ENCODE peak calls at places on chromosomes 1 and 21, in four cellular contexts. I, G, F and X are unnamed samples.

GRCh38 chr1:186304982-186305949 is 69.8 kb downstream of the TPR start:
- DNase-seq in I (no peak), G (no peak), F (peak), X (no peak)

GRCh38 chr1:203995228-203995627 is 77.7 kb upstream of the SOX13 start:
- DNase-seq in I (no peak), G (no peak), F (no peak), X (no peak)

GRCh38 chr21:34199121-34199910 is 125.9 kb downstream of the MRPS6 start:
- DNase-seq in I (no peak), G (no peak), F (no peak), X (no peak)

GRCh38 chr1:77926561-77927357 is 38.3 kb downstream of the NEXN start:
- DNase-seq in I (no peak), G (no peak), F (no peak), X (no peak)

GRCh38 chr1:86687595-86687994 is 16.8 kb upstream of the SH3GLB1 start:
- DNase-seq in I (no peak), G (no peak), F (peak), X (no peak)

GRCh38 chr1:218164930-218165686 is 120.0 kb upstream of the RRP15 start:
- DNase-seq in I (no peak), G (no peak), F (peak), X (peak)

GRCh38 chr1:1085171-1085841 is 11.2 kb upstream of the RNF223 start:
- DNase-seq in I (no peak), G (peak), F (no peak), X (no peak)

GRCh38 chr1:91948501-91949355 is 473 bp upstream of the BRDT start:
- DNase-seq in I (no peak), G (no peak), F (no peak), X (no peak)

GRCh38 chr1:155978325-155978972 is at the start of gene ARHGEF2:
- DNase-seq in I (peak), G (peak), F (peak), X (peak)
- TF ChIP-seq CTCF in I (peak), G (peak), F (peak), X (peak)

DNA sequence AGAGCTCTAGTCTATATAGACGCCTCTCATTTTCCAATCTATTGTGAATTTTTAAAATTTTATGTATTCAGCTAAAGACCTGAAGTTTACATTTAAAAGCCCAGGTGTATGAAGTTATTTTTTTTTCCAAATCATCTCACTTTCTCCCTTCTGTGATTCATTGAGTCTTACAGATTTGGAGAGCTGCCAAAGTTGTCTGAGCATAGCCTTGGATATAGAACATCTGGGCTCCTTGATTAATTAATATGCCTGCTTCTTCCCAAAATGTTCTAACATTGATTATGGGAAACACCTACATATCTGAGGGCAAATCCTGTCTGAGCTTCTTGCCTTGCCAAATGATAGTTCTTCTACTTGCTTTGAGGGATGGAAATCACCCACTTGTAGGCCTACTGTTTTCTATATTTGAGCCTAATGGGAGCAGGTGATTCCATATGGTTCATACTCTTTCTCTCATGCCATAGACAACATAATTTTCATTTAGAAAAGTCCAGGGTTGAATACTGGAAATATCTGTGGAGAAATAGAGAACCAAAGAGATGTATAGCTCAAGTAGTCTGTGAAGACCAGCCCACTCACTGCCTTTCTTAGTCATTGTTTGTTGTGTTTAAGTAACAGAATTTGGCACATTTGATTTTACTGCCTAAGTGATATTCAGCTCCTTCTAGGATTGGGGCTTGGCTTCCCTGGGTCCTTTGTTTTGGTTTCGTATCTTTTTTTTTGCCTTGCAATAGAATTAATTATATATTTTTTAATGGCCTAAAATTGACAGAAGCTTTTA is 46.2 kb downstream of the MACF1 start:
- DNase-seq in I (no peak), G (no peak), F (peak), X (no peak)
- H3K27ac ChIP-seq in I (no peak), G (no peak), F (no peak), X (no peak)

GRCh38 chr1:36446261-36446660 is 4.0 kb downstream of the OSCP1 start:
- DNase-seq in I (no peak), G (no peak), F (no peak), X (no peak)
- TF ChIP-seq CTCF in I (no peak), G (no peak), F (no peak), X (peak)

GRCh38 chr21:39688010-39688409 is 57.0 kb upstream of the IGSF5 start:
- DNase-seq in I (no peak), G (no peak), F (no peak), X (no peak)
- H3K27ac ChIP-seq in I (no peak), G (no peak), F (no peak), X (no peak)

GRCh38 chr21:21226472-21226871 is 228.3 kb downstream of the NCAM2 start:
- DNase-seq in I (no peak), G (no peak), F (no peak), X (no peak)

GRCh38 chr21:21230672-21231071 is 232.5 kb downstream of the NCAM2 start:
- DNase-seq in I (no peak), G (no peak), F (peak), X (no peak)

GRCh38 chr21:21236981-21237380 is 238.8 kb downstream of the NCAM2 start:
- DNase-seq in I (no peak), G (no peak), F (no peak), X (no peak)

GRCh38 chr21:21232320-21232719 is 234.1 kb downstream of the NCAM2 start:
- DNase-seq in I (no peak), G (no peak), F (peak), X (no peak)
- TF ChIP-seq CTCF in I (no peak), G (no peak), F (peak), X (peak)